ENCODE peak calls at places on chromosomes 11 and 22, in eight cellular contexts. K is HCT116, D is pancreas, Q is adrenal gland, V is colonic mucosa, F is H1, X is neural progenitor cell, T is tibial artery. W is an unnamed sample.

GRCh38 chr22:50018608-50019291 is 6.2 kb upstream of the IL17REL start:
- DNase-seq in V (no peak), F (no peak), K (no peak), T (no peak), Q (no peak), D (no peak), X (no peak), W (no peak)

GRCh38 chr11:76604081-76604601 is 66.4 kb downstream of the LRRC32 start:
- DNase-seq in Q (no peak), V (peak; percentile 19), F (no peak), X (no peak), K (no peak), T (peak; percentile 66), D (no peak), W (no peak)

GRCh38 chr11:125022551-125022950 is 40.6 kb upstream of the SLC37A2 start:
- DNase-seq in K (no peak), F (no peak), Q (no peak), T (no peak), V (no peak), D (no peak), X (no peak), W (no peak)

GRCh38 chr11:43579171-43579918 is 101.2 kb upstream of the HSD17B12 start:
- DNase-seq in Q (no peak), D (no peak), V (no peak), K (no peak), F (no peak), X (peak; percentile 79), T (no peak), W (peak; percentile 88)

GRCh38 chr11:109085708-109086373 is 336.1 kb upstream of the C11orf87 start:
- DNase-seq in K (no peak), Q (no peak), V (no peak), T (no peak), F (no peak), X (no peak), D (no peak), W (no peak)

GRCh38 chr11:65538232-65538914 is 13.5 kb downstream of the SCYL1 start:
- DNase-seq in D (peak; percentile 53), V (no peak), F (no peak), Q (no peak), T (no peak), K (no peak), X (no peak), W (no peak)

GRCh38 chr11:122040476-122040875 is 75.5 kb downstream of the BLID start:
- DNase-seq in F (no peak), V (no peak), D (no peak), K (no peak), Q (no peak), T (no peak), X (no peak), W (no peak)

GRCh38 chr11:1564535-1565172 is 7.4 kb downstream of the DUSP8 start:
- DNase-seq in X (peak; percentile 90), D (peak; percentile 91), F (no peak), Q (peak; percentile 95), V (peak; percentile 67), K (no peak), T (peak; percentile 85), W (peak; percentile 65)

GRCh38 chr22:44338183-44338812 is 25.5 kb upstream of the SHISAL1 start:
- DNase-seq in F (no peak), X (no peak), Q (peak; percentile 53), D (no peak), V (no peak), T (no peak), K (no peak), W (no peak)

GRCh38 chr11:47587733-47588326 is 1.4 kb downstream of the FAM180B start:
- DNase-seq in V (peak; percentile 36), T (peak; percentile 81), K (no peak), D (no peak), X (no peak), F (no peak), Q (peak; percentile 44), W (no peak)

GRCh38 chr22:44668190-44668885 is 33.7 kb upstream of the PRR5 start:
- DNase-seq in V (no peak), D (no peak), T (no peak), X (peak; percentile 86), K (no peak), Q (no peak), F (no peak), W (no peak)

GRCh38 chr11:125496465-125496817 is 376 bp upstream of the FEZ1 start:
- DNase-seq in K (no peak), V (no peak), D (no peak), X (peak; percentile 33), T (no peak), F (no peak), Q (no peak), W (no peak)

GRCh38 chr11:33674035-33674814 is 26.4 kb downstream of the C11orf91 start:
- DNase-seq in D (no peak), K (no peak), V (no peak), F (no peak), T (no peak), Q (no peak), X (no peak), W (no peak)

GRCh38 chr22:46007003-46007847 is 30.3 kb upstream of the WNT7B start:
- DNase-seq in T (peak; percentile 89), V (no peak), X (no peak), F (no peak), Q (peak; percentile 81), K (peak; percentile 74), D (peak; percentile 75), W (peak; percentile 35)

GRCh38 chr22:41524283-41524682 is 20.0 kb downstream of the POLR3H start:
- DNase-seq in V (peak; percentile 40), T (peak; percentile 94), X (no peak), F (no peak), K (no peak), Q (peak; percentile 79), D (peak; percentile 77), W (no peak)

GRCh38 chr22:41525450-41526225 is 18.6 kb downstream of the POLR3H start:
- DNase-seq in Q (no peak), T (no peak), K (no peak), D (peak; percentile 37), X (no peak), V (no peak), F (no peak), W (no peak)

GRCh38 chr22:41526226-41526531 is 18.1 kb downstream of the POLR3H start:
- DNase-seq in T (no peak), F (no peak), K (no peak), X (no peak), V (no peak), Q (no peak), D (no peak), W (no peak)

GRCh38 chr22:41523464-41524221 is 20.6 kb downstream of the POLR3H start:
- DNase-seq in K (no peak), Q (peak; percentile 76), D (peak; percentile 50), X (no peak), T (peak; percentile 81), V (no peak), F (no peak), W (no peak)

GRCh38 chr22:41524809-41525449 is 19.3 kb downstream of the POLR3H start:
- DNase-seq in X (no peak), T (peak; percentile 81), V (peak; percentile 38), F (no peak), K (no peak), Q (no peak), D (peak; percentile 33), W (peak; percentile 67)
- TF ChIP-seq CTCF in X (no peak), T (no peak), V (no peak), F (peak; percentile 38), K (no peak), Q (no peak), D (no peak), W (no peak)

DNA sequence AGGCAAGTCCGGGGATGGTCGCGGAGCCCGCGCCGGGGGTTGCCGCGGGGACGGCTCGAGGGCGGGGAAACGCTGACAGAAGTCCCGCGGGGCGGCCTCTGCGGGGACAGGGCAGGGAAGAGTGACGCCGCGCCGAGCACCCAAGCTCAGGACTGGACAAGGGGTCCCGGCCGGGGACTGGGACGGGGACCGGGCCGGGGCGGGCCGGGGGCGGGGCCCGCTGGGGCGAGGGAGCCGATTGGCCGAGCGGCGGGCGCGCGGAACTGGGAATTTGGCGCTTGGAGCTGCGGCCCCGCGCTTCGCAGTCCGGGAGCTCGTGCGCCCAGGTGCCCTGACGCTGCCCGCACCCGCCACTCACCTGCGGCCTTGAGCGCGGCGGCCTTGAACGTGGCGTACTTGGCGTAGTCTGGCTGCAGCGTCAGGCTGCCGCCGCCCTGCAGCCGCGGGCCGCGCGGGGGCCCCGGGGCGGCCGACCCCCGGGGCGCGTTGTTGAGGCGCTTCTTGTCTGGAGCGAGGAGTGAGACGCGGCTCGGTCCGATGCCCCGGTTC is 4.8 kb downstream of the SHISA8 start:
- DNase-seq in Q (no peak), V (no peak), X (peak; percentile 75), T (no peak), D (no peak), F (no peak), K (no peak), W (no peak)
- H3K4me1 ChIP-seq in Q (peaks cover 24% of the 10 kb centered on the region), V (peaks cover 9% of the 10 kb centered on the region), X (peaks cover 15% of the 10 kb centered on the region), T (peaks cover 38% of the 10 kb centered on the region), D (peaks cover 8% of the 10 kb centered on the region), F (no peaks in the 10 kb centered on the region), K (peaks cover 19% of the 10 kb centered on the region), W (peaks cover 18% of the 10 kb centered on the region)

GRCh38 chr11:45886816-45887520 is 1.5 kb downstream of the MAPK8IP1 start:
- DNase-seq in F (no peak), D (no peak), Q (no peak), T (no peak), K (no peak), V (no peak), X (no peak), W (no peak)

GRCh38 chr11:45885921-45886721 is 670 bp downstream of the MAPK8IP1 start:
- DNase-seq in X (peak; percentile 64), T (no peak), D (peak; percentile 49), F (peak; percentile 23), V (no peak), Q (no peak), K (no peak), W (no peak)

GRCh38 chr11:45885274-45885920 is at the start of gene MAPK8IP1:
- DNase-seq in X (peak; percentile 94), Q (peak; percentile 63), D (peak; percentile 81), T (no peak), F (peak; percentile 17), K (no peak), V (peak; percentile 59), W (peak; percentile 75)

GRCh38 chr11:45889555-45889954 is 4.1 kb downstream of the MAPK8IP1 start:
- DNase-seq in Q (no peak), T (no peak), X (no peak), K (no peak), V (no peak), F (no peak), D (peak; percentile 27), W (no peak)

GRCh38 chr11:45887587-45887986 is 2.1 kb downstream of the MAPK8IP1 start:
- DNase-seq in Q (no peak), X (no peak), T (no peak), D (no peak), K (no peak), V (no peak), F (no peak), W (no peak)
- H3K27ac ChIP-seq in Q (no peak overlapping the region), X (no peak overlapping the region), T (no peak overlapping the region), D (no peak overlapping the region), K (no peak overlapping the region), V (no peak overlapping the region), F (no peak overlapping the region), W (no peak overlapping the region)

DNA sequence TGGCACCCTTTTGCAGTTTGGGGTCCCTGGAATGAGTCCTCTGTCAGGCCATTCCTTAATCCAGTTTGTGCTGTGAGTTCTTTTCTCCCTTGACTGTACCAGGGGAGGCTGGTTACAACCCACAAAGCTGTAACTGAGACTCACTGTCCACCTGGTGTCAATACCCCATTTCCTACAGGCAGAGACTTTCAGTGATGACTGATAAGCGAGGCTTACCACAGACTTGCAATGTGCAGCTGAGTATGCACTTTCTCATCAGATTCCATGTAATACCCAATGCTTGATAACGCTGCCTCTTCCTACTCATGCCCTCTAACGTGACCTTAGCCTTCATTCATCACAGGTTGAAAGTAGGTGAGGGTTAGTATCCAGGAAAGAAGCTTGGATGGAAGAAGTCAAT is 120.1 kb downstream of the INSC start:
- DNase-seq in F (no peak), K (no peak), X (no peak), T (no peak), V (no peak), Q (no peak), D (no peak), W (no peak)
- TF ChIP-seq CTCF in F (no peak), K (no peak), X (no peak), T (no peak), V (no peak), Q (no peak), D (no peak), W (no peak)

W was measured in A673.